ENCODE peak calls at places on chromosomes 4 and X, in eight cellular contexts. J is PC-3, G is dorsolateral prefrontal cortex, C is fibroblast of mammary gland, K is heart left ventricle, Q is choroid plexus epithelial cell, E is endodermal cell, R is Caco-2. B is an unnamed sample.
A peak's percentile ranks its signal among the peaks of the same experiment; 100 is the strongest.

GRCh38 chrX:118872102-118872566 is 48.5 kb downstream of the ZCCHC12 start:
- DNase-seq in G (no peak), E (no peak), Q (no peak), R (no peak), C (peak; percentile 4), J (peak; percentile 77), K (no peak), B (peak; percentile 1)

GRCh38 chr4:75542824-75543223 is 13.0 kb upstream of the ODAPH start:
- DNase-seq in E (no peak), J (peak; percentile 80), R (no peak), Q (peak; percentile 77), G (no peak), K (no peak), C (peak; percentile 88), B (peak; percentile 97)

GRCh38 chr4:24150021-24150420 is 260.2 kb upstream of the PPARGC1A start:
- DNase-seq in Q (no peak), C (no peak), G (no peak), J (no peak), E (no peak), K (no peak), R (no peak), B (no peak)

GRCh38 chr4:140249351-140249750 is 95.4 kb upstream of the MAML3 start:
- DNase-seq in G (no peak), C (peak; percentile 59), Q (peak; percentile 67), R (no peak), J (peak; percentile 29), E (no peak), K (no peak), B (no peak)

GRCh38 chr4:110769578-110769977 is 146.7 kb upstream of the PITX2 start:
- DNase-seq in E (no peak), Q (no peak), C (peak; percentile 51), G (no peak), K (no peak), J (no peak), R (no peak), B (no peak)

GRCh38 chrX:65879977-65880799 is 159.7 kb downstream of the VSIG4 start:
- DNase-seq in E (no peak), K (no peak), C (no peak), J (no peak), G (no peak), R (no peak), Q (no peak), B (no peak)

GRCh38 chr4:113781439-113782040 is 20.0 kb upstream of the CAMK2D start:
- DNase-seq in Q (peak; percentile 70), R (no peak), J (peak; percentile 63), G (no peak), K (no peak), E (no peak), C (peak; percentile 66), B (peak; percentile 51)

GRCh38 chrX:14032383-14032782 is 2.7 kb upstream of the GEMIN8 start:
- DNase-seq in G (no peak), E (peak; percentile 73), Q (peak; percentile 64), R (peak; percentile 34), K (peak; percentile 36), C (peak; percentile 71), J (peak; percentile 66), B (peak; percentile 51)

GRCh38 chrX:22122510-22122909 is 90.4 kb downstream of the PHEX start:
- DNase-seq in K (no peak), Q (peak; percentile 56), G (no peak), E (no peak), R (no peak), C (peak; percentile 96), J (peak; percentile 59), B (peak; percentile 96)

GRCh38 chr4:83387922-83388676 is 53.5 kb upstream of the HPSE start:
- DNase-seq in J (no peak), Q (peak; percentile 13), E (peak; percentile 43), R (no peak), C (peak; percentile 14), K (no peak), G (no peak), B (no peak)

GRCh38 chr4:4969298-4969697 is 50.0 kb downstream of the CYTL1 start:
- DNase-seq in E (no peak), J (peak; percentile 67), Q (no peak), C (peak; percentile 92), G (no peak), K (peak; percentile 51), R (no peak), B (peak; percentile 3)

GRCh38 chr4:125796138-125796537 is 481.4 kb downstream of the FAT4 start:
- DNase-seq in K (no peak), E (no peak), C (no peak), Q (peak; percentile 18), R (no peak), J (no peak), G (no peak), B (no peak)

GRCh38 chrX:109732319-109732779 is 708 bp downstream of the ACSL4 start:
- DNase-seq in G (no peak), C (peak; percentile 60), Q (peak; percentile 70), J (peak; percentile 56), K (no peak), R (no peak), E (no peak), B (peak; percentile 42)

GRCh38 chrX:153669174-153669890 is 4.3 kb downstream of the PNCK start:
- DNase-seq in Q (peak; percentile 14), E (peak; percentile 77), G (no peak), R (no peak), J (peak; percentile 22), C (peak; percentile 10), K (no peak), B (no peak)

GRCh38 chr4:633976-634598 is 8.7 kb downstream of the PDE6B start:
- DNase-seq in C (no peak), R (peak; percentile 25), E (peak; percentile 50), K (no peak), Q (no peak), G (no peak), J (no peak), B (no peak)

GRCh38 chr4:3409571-3410091 is 32.1 kb upstream of the HGFAC start:
- DNase-seq in C (no peak), Q (no peak), E (peak; percentile 46), J (no peak), R (peak; percentile 17), G (peak; percentile 10), K (no peak), B (no peak)

GRCh38 chr4:180641495-180641894 is 1601.7 kb upstream of the TENM3 start:
- DNase-seq in Q (no peak), J (peak; percentile 9), R (no peak), C (no peak), G (no peak), K (no peak), E (no peak), B (no peak)
- TF ChIP-seq CTCF in Q (no peak), J (no peak), R (no peak), C (no peak), G (no peak), K (no peak), E (no peak), B (no peak)

DNA sequence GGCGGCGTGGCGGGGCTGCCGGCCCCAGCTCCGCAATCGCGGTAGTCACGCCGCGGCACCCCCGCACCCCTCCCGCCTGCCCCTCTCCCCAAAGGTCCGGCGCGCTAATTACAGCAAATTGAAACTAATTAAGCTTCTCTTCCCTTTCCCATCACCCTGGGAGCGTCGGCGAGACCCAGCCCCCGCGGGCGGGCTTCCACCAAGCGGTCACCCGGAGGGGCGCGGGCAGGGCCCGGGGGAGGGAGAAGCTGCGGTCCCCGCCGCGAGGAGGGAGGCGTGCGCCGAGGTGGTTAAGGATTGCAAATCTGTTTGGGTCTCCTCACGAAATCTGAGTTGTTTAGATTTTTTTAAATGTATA is 13.1 kb downstream of the ARX start:
- DNase-seq in Q (no peak), J (no peak), E (peak; percentile 67), R (no peak), C (no peak), G (no peak), K (no peak), B (no peak)
- H3K4me3 ChIP-seq in Q (peak overlapping the region; percentile 31), J (no peak overlapping the region), E (peak overlapping the region; percentile 78), R (no peak overlapping the region), C (no peak overlapping the region), G (no peak overlapping the region), K (no peak overlapping the region), B (peak overlapping the region; percentile 21)

GRCh38 chr4:68907788-68908700 is 43.6 kb downstream of the UGT2A3 start:
- DNase-seq in J (no peak), E (no peak), C (no peak), G (no peak), R (no peak), Q (no peak), K (no peak), B (no peak)

GRCh38 chr4:68906238-68907137 is 45.1 kb downstream of the UGT2A3 start:
- DNase-seq in E (peak; percentile 74), Q (no peak), J (no peak), G (no peak), C (no peak), R (peak; percentile 47), K (no peak), B (peak; percentile 30)

GRCh38 chr4:68905598-68906237 is 45.9 kb downstream of the UGT2A3 start:
- DNase-seq in K (no peak), R (peak; percentile 56), C (no peak), G (no peak), E (peak; percentile 69), Q (peak; percentile 9), J (peak; percentile 74), B (peak; percentile 39)

GRCh38 chr4:68907230-68907629 is 44.4 kb downstream of the UGT2A3 start:
- DNase-seq in R (no peak), K (no peak), J (no peak), C (no peak), E (no peak), G (no peak), Q (no peak), B (no peak)

DNA sequence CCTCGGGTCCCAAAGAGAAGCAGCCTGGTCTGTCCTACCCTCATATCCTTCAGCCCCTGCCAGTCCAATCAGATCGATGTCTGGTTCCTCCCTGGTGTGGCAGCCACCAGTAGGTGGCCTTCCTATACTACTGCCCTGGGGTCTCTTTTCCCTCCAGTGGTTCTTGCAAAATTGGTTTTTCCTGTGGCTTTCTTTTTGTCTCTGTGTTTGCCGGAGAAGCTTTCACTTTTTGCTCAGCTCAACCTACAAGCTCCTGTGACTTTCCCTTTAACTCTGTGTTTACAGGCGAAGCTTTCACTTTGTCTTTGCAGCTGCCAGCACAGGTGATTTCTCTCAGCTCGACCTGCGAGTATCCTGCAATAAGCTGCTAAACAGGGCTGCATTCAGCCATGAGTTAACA is 46.8 kb downstream of the UGT2A3 start:
- DNase-seq in C (no peak), J (peak; percentile 39), K (no peak), R (peak; percentile 63), E (peak; percentile 60), G (no peak), Q (no peak), B (peak; percentile 15)
- TF ChIP-seq CTCF in C (no peak), J (peak; percentile 60), K (no peak), R (peak; percentile 44), E (peak; percentile 69), G (no peak), Q (peak; percentile 18), B (peak; percentile 39)

GRCh38 chr4:15469402-15470148 is at the start of gene CC2D2A:
- DNase-seq in K (peak; percentile 35), E (peak; percentile 70), R (no peak), J (peak; percentile 47), G (no peak), Q (peak; percentile 81), C (peak; percentile 66), B (peak; percentile 44)

GRCh38 chr4:15466596-15466995 is 3.1 kb upstream of the CC2D2A start:
- DNase-seq in K (no peak), R (no peak), J (no peak), E (no peak), C (no peak), Q (no peak), G (no peak), B (no peak)

DNA sequence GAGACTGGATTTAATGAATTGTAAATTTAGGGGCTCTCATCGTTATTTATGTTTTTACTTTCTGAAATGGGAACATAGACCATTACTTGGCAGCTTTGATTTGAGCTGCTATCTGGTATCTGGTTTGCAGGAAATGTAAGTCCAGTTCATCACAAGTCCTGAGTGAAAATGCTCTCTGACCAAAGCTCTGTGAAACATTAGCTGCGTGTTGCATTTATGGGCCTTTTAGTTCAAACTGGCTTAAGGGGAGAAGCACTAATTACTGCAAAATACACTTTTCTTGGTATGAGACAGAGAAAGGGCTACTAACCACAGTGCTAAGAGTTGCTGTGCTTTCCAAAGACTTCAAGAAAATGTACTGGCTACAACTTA is 453 bp downstream of the CC2D2A start:
- DNase-seq in C (no peak), E (no peak), J (no peak), K (no peak), Q (peak; percentile 40), G (no peak), R (no peak), B (no peak)
- H3K4me3 ChIP-seq in C (peak overlapping the region; percentile 53), E (peak overlapping the region; percentile 82), J (peak overlapping the region; percentile 73), K (peak overlapping the region; percentile 63), Q (peak overlapping the region; percentile 62), G (peak overlapping the region; percentile 60), R (peak overlapping the region; percentile 32), B (peak overlapping the region; percentile 43)